ENCODE peak calls at places on chromosomes 1 and 21, in four cellular contexts. Z, N, Y and X are unnamed samples.

GRCh38 chr1:235139315-235139714 is 10.7 kb upstream of the TOMM20 start:
- DNase-seq in Z (no peak), N (no peak), Y (no peak), X (no peak)

GRCh38 chr1:32063261-32063681 is 9.5 kb upstream of the TMEM39B start:
- DNase-seq in Z (peak), N (no peak), Y (no peak), X (no peak)

GRCh38 chr1:240602189-240602588 is 9.8 kb downstream of the GREM2 start:
- DNase-seq in Z (no peak), N (no peak), Y (no peak), X (no peak)

GRCh38 chr1:172567720-172568119 is 34.8 kb downstream of the SUCO start:
- DNase-seq in Z (no peak), N (no peak), Y (no peak), X (no peak)

GRCh38 chr1:47767741-47768100 is 229.5 kb downstream of the TRABD2B start:
- DNase-seq in Z (no peak), N (no peak), Y (no peak), X (no peak)

GRCh38 chr21:44931137-44931500 is 8.7 kb upstream of the SLX9 start:
- DNase-seq in Z (no peak), N (no peak), Y (no peak), X (no peak)

GRCh38 chr1:2381741-2382620 is 9.4 kb downstream of the MORN1 start:
- DNase-seq in Z (peak), N (peak), Y (peak), X (no peak)

GRCh38 chr21:45982758-45983731 is 1.5 kb downstream of the COL6A1 start:
- DNase-seq in Z (no peak), N (no peak), Y (peak), X (no peak)

GRCh38 chr1:8027748-8028631 is 1.9 kb upstream of the ERRFI1 start:
- DNase-seq in Z (no peak), N (no peak), Y (no peak), X (no peak)